ENCODE peak calls at places on chromosomes 4 and X, in nine cellular contexts. One of them, this sample, is unnamed.

GRCh38 chr4:38614198-38614597 is 49.8 kb upstream of the KLF3 start:
- DNase-seq in NCI-H146: no peak
- DNase-seq in stimulated activated CD4-positive, alpha-beta T cell treated with anti-CD3 and anti-CD28 coated beads, Interleukin-4, amount 100 ng/mL, for 24 hours: no peak
- DNase-seq in DMS53: no peak
- DNase-seq in fibroblast of mammary gland: no peak
- DNase-seq in ELR: no peak
- DNase-seq in brain pericyte: no peak
- DNase-seq in mammary epithelial cell: no peak
- DNase-seq in SJSA1: no peak
- DNase-seq in this sample: no peak

GRCh38 chr4:128835498-128836222 is 26.2 kb downstream of the JADE1 start:
- DNase-seq in NCI-H146: no peak
- DNase-seq in stimulated activated CD4-positive, alpha-beta T cell treated with anti-CD3 and anti-CD28 coated beads, Interleukin-4, amount 100 ng/mL, for 24 hours: no peak
- DNase-seq in DMS53: no peak
- DNase-seq in fibroblast of mammary gland: peak
- DNase-seq in ELR: no peak
- DNase-seq in brain pericyte: no peak
- DNase-seq in mammary epithelial cell: no peak
- DNase-seq in SJSA1: no peak
- DNase-seq in this sample: peak

GRCh38 chr4:169270810-169271691 is at the start of gene SH3RF1:
- DNase-seq in NCI-H146: peak
- DNase-seq in stimulated activated CD4-positive, alpha-beta T cell treated with anti-CD3 and anti-CD28 coated beads, Interleukin-4, amount 100 ng/mL, for 24 hours: peak
- DNase-seq in DMS53: peak
- DNase-seq in fibroblast of mammary gland: peak
- DNase-seq in ELR: peak
- DNase-seq in brain pericyte: no peak
- DNase-seq in mammary epithelial cell: peak
- DNase-seq in SJSA1: peak
- DNase-seq in this sample: peak

GRCh38 chrX:28586891-28587635 is at the start of gene IL1RAPL1:
- DNase-seq in NCI-H146: no peak
- DNase-seq in stimulated activated CD4-positive, alpha-beta T cell treated with anti-CD3 and anti-CD28 coated beads, Interleukin-4, amount 100 ng/mL, for 24 hours: no peak
- DNase-seq in DMS53: peak
- DNase-seq in fibroblast of mammary gland: peak
- DNase-seq in ELR: no peak
- DNase-seq in brain pericyte: no peak
- DNase-seq in mammary epithelial cell: peak
- DNase-seq in SJSA1: no peak
- DNase-seq in this sample: no peak

GRCh38 chrX:11481035-11481434 is 184.7 kb downstream of the ARHGAP6 start:
- DNase-seq in NCI-H146: no peak
- DNase-seq in stimulated activated CD4-positive, alpha-beta T cell treated with anti-CD3 and anti-CD28 coated beads, Interleukin-4, amount 100 ng/mL, for 24 hours: no peak
- DNase-seq in DMS53: no peak
- DNase-seq in fibroblast of mammary gland: peak
- DNase-seq in ELR: no peak
- DNase-seq in brain pericyte: no peak
- DNase-seq in mammary epithelial cell: no peak
- DNase-seq in SJSA1: no peak
- DNase-seq in this sample: no peak

GRCh38 chrX:63922221-63922620 is 137.2 kb upstream of the ARHGEF9 start:
- DNase-seq in NCI-H146: no peak
- DNase-seq in stimulated activated CD4-positive, alpha-beta T cell treated with anti-CD3 and anti-CD28 coated beads, Interleukin-4, amount 100 ng/mL, for 24 hours: no peak
- DNase-seq in DMS53: no peak
- DNase-seq in fibroblast of mammary gland: peak
- DNase-seq in ELR: peak
- DNase-seq in brain pericyte: no peak
- DNase-seq in mammary epithelial cell: peak
- DNase-seq in SJSA1: peak
- DNase-seq in this sample: no peak

GRCh38 chr4:24089831-24090531 is 200.1 kb upstream of the PPARGC1A start:
- DNase-seq in NCI-H146: no peak
- DNase-seq in stimulated activated CD4-positive, alpha-beta T cell treated with anti-CD3 and anti-CD28 coated beads, Interleukin-4, amount 100 ng/mL, for 24 hours: no peak
- DNase-seq in DMS53: no peak
- DNase-seq in fibroblast of mammary gland: peak
- DNase-seq in ELR: peak
- DNase-seq in brain pericyte: peak
- DNase-seq in mammary epithelial cell: no peak
- DNase-seq in SJSA1: no peak
- DNase-seq in this sample: no peak

GRCh38 chrX:117274943-117275342 is 812.2 kb upstream of the CT83 start:
- DNase-seq in NCI-H146: no peak
- DNase-seq in stimulated activated CD4-positive, alpha-beta T cell treated with anti-CD3 and anti-CD28 coated beads, Interleukin-4, amount 100 ng/mL, for 24 hours: no peak
- DNase-seq in DMS53: peak
- DNase-seq in fibroblast of mammary gland: no peak
- DNase-seq in ELR: no peak
- DNase-seq in brain pericyte: no peak
- DNase-seq in mammary epithelial cell: no peak
- DNase-seq in SJSA1: no peak
- DNase-seq in this sample: no peak

GRCh38 chr4:21469438-21470032 is 479.0 kb downstream of the KCNIP4 start:
- DNase-seq in NCI-H146: peak
- DNase-seq in stimulated activated CD4-positive, alpha-beta T cell treated with anti-CD3 and anti-CD28 coated beads, Interleukin-4, amount 100 ng/mL, for 24 hours: no peak
- DNase-seq in DMS53: peak
- DNase-seq in fibroblast of mammary gland: peak
- DNase-seq in ELR: peak
- DNase-seq in brain pericyte: no peak
- DNase-seq in mammary epithelial cell: peak
- DNase-seq in SJSA1: no peak
- DNase-seq in this sample: no peak

GRCh38 chrX:1231850-1232505 is 19.5 kb upstream of the CRLF2 start:
- DNase-seq in NCI-H146: no peak
- DNase-seq in stimulated activated CD4-positive, alpha-beta T cell treated with anti-CD3 and anti-CD28 coated beads, Interleukin-4, amount 100 ng/mL, for 24 hours: no peak
- DNase-seq in DMS53: no peak
- DNase-seq in fibroblast of mammary gland: no peak
- DNase-seq in ELR: no peak
- DNase-seq in brain pericyte: no peak
- DNase-seq in mammary epithelial cell: no peak
- DNase-seq in SJSA1: no peak
- DNase-seq in this sample: no peak

GRCh38 chr4:15695764-15696163 is 7.1 kb upstream of the BST1 start:
- DNase-seq in NCI-H146: no peak
- DNase-seq in stimulated activated CD4-positive, alpha-beta T cell treated with anti-CD3 and anti-CD28 coated beads, Interleukin-4, amount 100 ng/mL, for 24 hours: no peak
- DNase-seq in DMS53: no peak
- DNase-seq in fibroblast of mammary gland: no peak
- DNase-seq in ELR: no peak
- DNase-seq in brain pericyte: no peak
- DNase-seq in mammary epithelial cell: no peak
- DNase-seq in SJSA1: no peak
- DNase-seq in this sample: no peak

GRCh38 chr4:109816082-109816442 is 500 bp downstream of the GAR1 start:
- DNase-seq in NCI-H146: no peak
- DNase-seq in stimulated activated CD4-positive, alpha-beta T cell treated with anti-CD3 and anti-CD28 coated beads, Interleukin-4, amount 100 ng/mL, for 24 hours: peak
- DNase-seq in DMS53: peak
- DNase-seq in fibroblast of mammary gland: no peak
- DNase-seq in ELR: peak
- DNase-seq in brain pericyte: no peak
- DNase-seq in mammary epithelial cell: peak
- DNase-seq in SJSA1: no peak
- DNase-seq in this sample: no peak

GRCh38 chr4:78129383-78130108 is 72.4 kb downstream of the FRAS1 start:
- DNase-seq in NCI-H146: no peak
- DNase-seq in stimulated activated CD4-positive, alpha-beta T cell treated with anti-CD3 and anti-CD28 coated beads, Interleukin-4, amount 100 ng/mL, for 24 hours: no peak
- DNase-seq in DMS53: no peak
- DNase-seq in fibroblast of mammary gland: no peak
- DNase-seq in ELR: no peak
- DNase-seq in brain pericyte: no peak
- DNase-seq in mammary epithelial cell: no peak
- DNase-seq in SJSA1: no peak
- DNase-seq in this sample: no peak

GRCh38 chr4:143668930-143669553 is 31.4 kb downstream of the FREM3 start:
- DNase-seq in NCI-H146: no peak
- DNase-seq in stimulated activated CD4-positive, alpha-beta T cell treated with anti-CD3 and anti-CD28 coated beads, Interleukin-4, amount 100 ng/mL, for 24 hours: no peak
- DNase-seq in DMS53: no peak
- DNase-seq in fibroblast of mammary gland: no peak
- DNase-seq in ELR: no peak
- DNase-seq in brain pericyte: no peak
- DNase-seq in mammary epithelial cell: no peak
- DNase-seq in SJSA1: no peak
- DNase-seq in this sample: no peak

GRCh38 chr4:141560056-141560455 is 76.3 kb upstream of the IL15 start:
- DNase-seq in NCI-H146: no peak
- DNase-seq in stimulated activated CD4-positive, alpha-beta T cell treated with anti-CD3 and anti-CD28 coated beads, Interleukin-4, amount 100 ng/mL, for 24 hours: no peak
- DNase-seq in DMS53: no peak
- DNase-seq in fibroblast of mammary gland: no peak
- DNase-seq in ELR: no peak
- DNase-seq in brain pericyte: no peak
- DNase-seq in mammary epithelial cell: peak
- DNase-seq in SJSA1: no peak
- DNase-seq in this sample: no peak

GRCh38 chr4:183987987-183988392 is 82.9 kb downstream of the STOX2 start:
- DNase-seq in NCI-H146: no peak
- DNase-seq in stimulated activated CD4-positive, alpha-beta T cell treated with anti-CD3 and anti-CD28 coated beads, Interleukin-4, amount 100 ng/mL, for 24 hours: no peak
- DNase-seq in DMS53: peak
- DNase-seq in fibroblast of mammary gland: peak
- DNase-seq in ELR: peak
- DNase-seq in brain pericyte: peak
- DNase-seq in mammary epithelial cell: peak
- DNase-seq in SJSA1: peak
- DNase-seq in this sample: peak

This sample was measured in kidney.